ENCODE peak calls at places on chromosome 15, in six cellular contexts. M is heart right ventricle, X is right atrium auricular region, Q is stomach, A is endodermal cell, C is kidney epithelial cell. R is an unnamed sample.

GRCh38 chr15:91965501-91966180 is 112.1 kb downstream of the SLCO3A1 start:
- DNase-seq in M (no peak), X (no peak), Q (no peak), A (no peak), C (peak; percentile 58), R (no peak)

GRCh38 chr15:44319385-44319784 is 30.9 kb downstream of the GOLM2 start:
- DNase-seq in M (no peak), X (no peak), Q (no peak), A (peak; percentile 50), C (no peak), R (no peak)

GRCh38 chr15:47331796-47332480 is 385.4 kb upstream of the SEMA6D start:
- DNase-seq in M (no peak), X (no peak), Q (no peak), A (no peak), C (no peak), R (no peak)

GRCh38 chr15:43268111-43269105 is 1.7 kb upstream of the TGM5 start:
- DNase-seq in M (no peak), X (peak; percentile 55), Q (no peak), A (peak; percentile 82), C (no peak), R (no peak)

GRCh38 chr15:81001180-81002003 is 669 bp downstream of the TLNRD1 start:
- DNase-seq in M (peak; percentile 75), X (peak; percentile 75), Q (peak; percentile 65), A (peak; percentile 78), C (no peak), R (no peak)

GRCh38 chr15:29765898-29766537 is 56.2 kb downstream of the TJP1 start:
- DNase-seq in M (peak; percentile 19), X (no peak), Q (no peak), A (no peak), C (no peak), R (no peak)

GRCh38 chr15:42736178-42736792 is 643 bp downstream of the CDAN1 start:
- DNase-seq in M (no peak), X (no peak), Q (no peak), A (peak; percentile 73), C (no peak), R (no peak)

GRCh38 chr15:69755571-69756310 is 303.1 kb downstream of the RPLP1 start:
- DNase-seq in M (no peak), X (no peak), Q (no peak), A (no peak), C (peak; percentile 82), R (no peak)

GRCh38 chr15:75224281-75224680 is 22.6 kb downstream of the C15orf39 start:
- DNase-seq in M (no peak), X (no peak), Q (no peak), A (no peak), C (no peak), R (no peak)

GRCh38 chr15:65998486-65998885 is 129.2 kb downstream of the RAB11A start:
- DNase-seq in M (no peak), X (no peak), Q (no peak), A (no peak), C (no peak), R (no peak)

GRCh38 chr15:64813075-64813474 is 12.4 kb downstream of the PIF1 start:
- DNase-seq in M (peak; percentile 40), X (no peak), Q (no peak), A (no peak), C (no peak), R (no peak)

GRCh38 chr15:81030368-81030739 is 29.6 kb downstream of the TLNRD1 start:
- DNase-seq in M (no peak), X (no peak), Q (no peak), A (no peak), C (no peak), R (no peak)

GRCh38 chr15:97998307-97999071 is 38.0 kb downstream of the ARRDC4 start:
- DNase-seq in M (no peak), X (no peak), Q (no peak), A (no peak), C (no peak), R (no peak)

GRCh38 chr15:99969261-99969960 is 236.2 kb upstream of the LYSMD4 start:
- DNase-seq in M (no peak), X (no peak), Q (no peak), A (peak; percentile 13), C (no peak), R (no peak)

GRCh38 chr15:71049706-71050422 is 65.4 kb upstream of the THSD4 start:
- DNase-seq in M (no peak), X (no peak), Q (no peak), A (peak; percentile 50), C (no peak), R (no peak)

GRCh38 chr15:75721462-75721922 is 8.8 kb upstream of the CSPG4 start:
- DNase-seq in M (no peak), X (no peak), Q (no peak), A (no peak), C (no peak), R (no peak)

GRCh38 chr15:82103500-82103899 is 57.7 kb upstream of the MEX3B start:
- DNase-seq in M (no peak), X (no peak), Q (no peak), A (no peak), C (no peak), R (no peak)
- TF ChIP-seq CTCF in M (no peak), X (no peak), Q (no peak), A (peak; percentile 48), C (no peak), R (peak; percentile 10)

GRCh38 chr15:50964075-50964474 is 55.6 kb downstream of the AP4E1 start:
- DNase-seq in M (no peak), X (no peak), Q (no peak), A (no peak), C (no peak), R (no peak)
- TF ChIP-seq CTCF in M (no peak), X (no peak), Q (no peak), A (no peak), C (no peak), R (no peak)

DNA sequence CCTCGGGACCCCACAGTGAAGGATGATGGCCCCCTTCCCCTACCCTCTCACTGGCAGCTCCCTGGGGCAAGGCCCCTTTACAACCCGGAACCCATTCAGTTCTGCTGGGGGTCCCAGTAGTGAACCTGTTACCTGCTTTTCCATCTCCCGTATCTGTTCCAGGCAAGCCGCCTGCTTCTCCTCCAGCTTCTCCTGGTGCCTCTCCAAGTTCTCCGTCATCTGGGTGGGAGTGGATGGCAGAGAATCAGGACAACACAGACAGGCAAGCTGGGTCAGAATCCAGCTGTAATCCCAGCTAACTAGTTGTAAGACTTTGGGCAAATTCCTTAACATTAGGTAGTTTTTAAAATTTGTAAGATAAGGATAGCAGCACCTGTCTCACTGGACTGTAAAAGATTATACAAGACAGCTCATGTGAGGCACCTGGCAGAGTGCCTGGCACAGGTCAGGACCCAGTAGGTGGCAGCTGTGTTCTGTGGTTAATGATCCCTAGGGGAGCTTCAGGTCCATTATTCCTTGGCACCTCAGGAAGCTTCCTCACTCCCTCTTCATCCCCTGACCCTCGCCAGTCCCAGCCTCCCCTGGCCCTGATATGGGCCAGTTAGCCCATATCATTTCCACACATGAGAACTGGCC is 6.4 kb upstream of the ANKRD63 start:
- DNase-seq in M (no peak), X (no peak), Q (peak; percentile 80), A (no peak), C (no peak), R (no peak)
- TF ChIP-seq CTCF in M (no peak), X (no peak), Q (no peak), A (no peak), C (no peak), R (no peak)

GRCh38 chr15:62931650-62932049 is 110.9 kb upstream of the TPM1 start:
- DNase-seq in M (no peak), X (no peak), Q (no peak), A (no peak), C (no peak), R (no peak)

GRCh38 chr15:62928996-62929350 is 113.6 kb upstream of the TPM1 start:
- DNase-seq in M (no peak), X (no peak), Q (no peak), A (no peak), C (peak; percentile 47), R (no peak)

GRCh38 chr15:62925875-62926274 is 116.7 kb upstream of the TPM1 start:
- DNase-seq in M (no peak), X (no peak), Q (no peak), A (no peak), C (no peak), R (no peak)

GRCh38 chr15:62927196-62927595 is 115.4 kb upstream of the TPM1 start:
- DNase-seq in M (no peak), X (no peak), Q (no peak), A (no peak), C (no peak), R (no peak)

DNA sequence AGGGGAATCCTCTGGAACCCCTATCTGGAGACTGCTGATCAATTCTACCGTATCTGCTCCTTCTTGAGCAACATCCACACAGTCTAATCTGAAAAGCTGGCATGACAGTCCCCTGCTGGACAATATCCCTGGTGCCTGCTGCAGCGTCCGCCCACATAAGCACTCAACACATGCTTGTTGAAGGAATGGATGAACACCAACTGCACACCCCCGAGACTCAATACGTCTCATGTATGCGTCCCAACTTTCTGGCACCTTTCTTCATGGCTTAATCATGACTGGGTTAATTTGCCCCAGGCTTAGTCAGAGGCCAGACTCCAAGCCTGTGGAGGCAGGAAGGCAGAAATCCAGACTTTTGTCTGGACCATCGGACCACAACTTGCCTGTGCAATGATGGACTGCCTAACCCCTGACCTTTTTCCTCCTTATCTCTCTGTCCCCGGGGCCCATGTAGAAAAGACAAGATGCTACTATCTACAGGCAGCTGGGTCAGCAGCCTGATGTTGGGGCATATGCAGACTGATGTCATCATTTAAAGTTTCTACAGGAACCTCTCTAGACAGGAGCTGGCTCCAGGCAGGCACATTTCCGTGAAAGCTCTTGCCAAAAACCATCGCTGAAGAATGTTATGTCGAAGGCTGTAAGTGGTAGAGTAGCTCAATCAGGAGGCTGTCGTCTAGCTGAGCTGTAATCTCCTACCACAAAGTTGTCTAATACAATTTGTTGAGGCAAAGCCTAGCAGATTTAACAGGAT is 114.1 kb upstream of the TPM1 start:
- DNase-seq in M (peak; percentile 42), X (peak; percentile 73), Q (no peak), A (no peak), C (peak; percentile 42), R (no peak)
- TF ChIP-seq CTCF in M (peak; percentile 24), X (no peak), Q (no peak), A (peak; percentile 46), C (peak; percentile 23), R (no peak)

DNA sequence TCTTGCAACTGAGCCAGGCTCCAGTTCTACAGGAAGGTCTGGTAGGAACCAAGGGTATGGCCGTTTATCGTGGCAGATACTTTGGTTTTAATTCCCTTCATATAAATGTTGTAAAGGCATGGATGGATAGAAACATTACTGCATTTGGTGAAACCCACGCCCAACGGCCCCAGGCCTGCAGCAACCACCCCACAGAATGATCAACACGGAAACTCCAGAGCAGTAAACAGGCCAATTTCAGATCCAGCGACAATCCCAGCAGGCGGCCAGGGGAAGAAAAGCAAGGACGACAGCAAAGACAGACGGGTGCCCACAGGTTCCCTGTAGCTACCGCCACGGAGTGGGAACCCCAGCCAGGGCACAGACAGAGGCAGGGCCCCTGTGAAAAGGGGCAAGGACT is 32.6 kb upstream of the PCSK6 start:
- DNase-seq in M (no peak), X (no peak), Q (no peak), A (peak; percentile 41), C (no peak), R (no peak)
- TF ChIP-seq CTCF in M (no peak), X (no peak), Q (no peak), A (no peak), C (no peak), R (no peak)